ENCODE peak calls at places on chromosomes 5 and 9, in ten cellular contexts. Q is GM23338; K is lower leg skin; B is cerebellar cortex; V is CD4-positive, alpha-beta T cell; S is H9; D is activated T-cell treated with anti-CD3 and anti-CD28 coated beads for 4 hours; E is dorsolateral prefrontal cortex; I is T-helper 2 cell; P is GM13977. F is an unnamed sample.

GRCh38 chr9:130701059-130702022 is 7.8 kb downstream of the EXOSC2 start:
- DNase-seq in Q (peak; percentile 91), K (peak; percentile 94), B (peak; percentile 73), V (peak; percentile 64), S (peak; percentile 82), D (peak; percentile 57), E (peak; percentile 78), I (peak; percentile 59), P (peak; percentile 49), F (peak; percentile 74)

GRCh38 chr9:135905380-135906282 is 1.7 kb downstream of the CAMSAP1 start:
- DNase-seq in Q (no peak), K (peak; percentile 80), B (peak; percentile 21), V (peak; percentile 14), S (no peak), D (peak; percentile 50), E (no peak), I (no peak), P (no peak), F (no peak)

GRCh38 chr9:120505186-120505585 is 74.8 kb downstream of the CDK5RAP2 start:
- DNase-seq in Q (peak; percentile 12), K (no peak), B (no peak), V (no peak), S (no peak), D (no peak), E (no peak), I (no peak), P (no peak), F (no peak)

GRCh38 chr9:74742792-74743389 is 144.8 kb downstream of the TRPM6 start:
- DNase-seq in Q (peak; percentile 66), K (no peak), B (peak; percentile 27), V (no peak), S (peak; percentile 31), D (no peak), E (peak; percentile 44), I (no peak), P (no peak), F (peak; percentile 2)

GRCh38 chr9:116490321-116490720 is 196.8 kb upstream of the TRIM32 start:
- DNase-seq in Q (no peak), K (no peak), B (no peak), V (no peak), S (no peak), D (no peak), E (no peak), I (no peak), P (no peak), F (no peak)

GRCh38 chr5:90056911-90057705 is 352.4 kb downstream of the CETN3 start:
- DNase-seq in Q (peak; percentile 60), K (peak; percentile 60), B (no peak), V (no peak), S (peak; percentile 50), D (no peak), E (no peak), I (no peak), P (no peak), F (no peak)

GRCh38 chr5:66498791-66499207 is 97.4 kb upstream of the MAST4 start:
- DNase-seq in Q (peak; percentile 11), K (no peak), B (no peak), V (no peak), S (no peak), D (no peak), E (no peak), I (no peak), P (peak; percentile 18), F (peak; percentile 6)

GRCh38 chr5:177546262-177546741 is 8.1 kb downstream of the FAM193B start:
- DNase-seq in Q (no peak), K (peak; percentile 89), B (no peak), V (no peak), S (no peak), D (no peak), E (no peak), I (no peak), P (no peak), F (peak; percentile 93)

GRCh38 chr5:66742896-66743247 is 146.7 kb downstream of the MAST4 start:
- DNase-seq in Q (no peak), K (no peak), B (no peak), V (no peak), S (no peak), D (no peak), E (no peak), I (no peak), P (no peak), F (no peak)

GRCh38 chr5:139395844-139396640 is 1.1 kb upstream of the PROB1 start:
- DNase-seq in Q (no peak), K (no peak), B (no peak), V (no peak), S (no peak), D (no peak), E (no peak), I (no peak), P (no peak), F (no peak)

GRCh38 chr9:132341177-132341840 is 13.5 kb downstream of the SETX start:
- DNase-seq in Q (no peak), K (no peak), B (no peak), V (no peak), S (no peak), D (no peak), E (no peak), I (no peak), P (no peak), F (no peak)

GRCh38 chr9:104993291-104993963 is 65.5 kb upstream of the ABCA1 start:
- DNase-seq in Q (peak; percentile 95), K (peak; percentile 95), B (peak; percentile 71), V (no peak), S (peak; percentile 93), D (no peak), E (peak; percentile 61), I (no peak), P (no peak), F (peak; percentile 63)

GRCh38 chr9:101587644-101588043 is 7.1 kb downstream of the PPP3R2 start:
- DNase-seq in Q (no peak), K (no peak), B (no peak), V (no peak), S (no peak), D (no peak), E (no peak), I (no peak), P (no peak), F (no peak)

GRCh38 chr5:45105491-45105994 is 296.8 kb downstream of the MRPS30 start:
- DNase-seq in Q (no peak), K (no peak), B (no peak), V (no peak), S (no peak), D (no peak), E (no peak), I (no peak), P (no peak), F (no peak)

GRCh38 chr5:136066705-136067271 is 38.0 kb downstream of the TGFBI start:
- DNase-seq in Q (peak; percentile 21), K (peak; percentile 78), B (no peak), V (no peak), S (peak; percentile 27), D (no peak), E (no peak), I (no peak), P (no peak), F (peak; percentile 73)

GRCh38 chr9:115765060-115765459 is 388.5 kb upstream of the PAPPA start:
- DNase-seq in Q (no peak), K (no peak), B (no peak), V (no peak), S (no peak), D (no peak), E (no peak), I (no peak), P (no peak), F (no peak)